ENCODE peak calls at places on chromosomes 7 and 10, in seven cellular contexts. V is H4; I is SK-N-SH; X is NCI-H2081; D is stimulated activated CD8-positive, alpha-beta memory T cell treated with anti-CD3 and anti-CD28 coated beads, Interleukin-7, amount 100 ng/mL, for 1 hour; O is kidney epithelial cell; J is spleen. F is an unnamed sample.
A peak's percentile ranks its signal among the peaks of the same experiment; 100 is the strongest.

GRCh38 chr7:151813445-151813844 is 63.5 kb downstream of the PRKAG2 start:
- DNase-seq in V (no peak), I (no peak), X (no peak), D (no peak), O (no peak), J (no peak), F (peak; percentile 52)

GRCh38 chr10:24900888-24901685 is 51.3 kb downstream of the PRTFDC1 start:
- DNase-seq in V (no peak), I (no peak), X (no peak), D (no peak), O (no peak), J (no peak), F (no peak)

GRCh38 chr7:79090543-79090942 is 362.9 kb downstream of the MAGI2 start:
- DNase-seq in V (peak; percentile 39), I (no peak), X (no peak), D (no peak), O (no peak), J (no peak), F (no peak)

GRCh38 chr10:80454526-80455460 is 683 bp downstream of the TSPAN14 start:
- DNase-seq in V (no peak), I (peak; percentile 79), X (peak; percentile 33), D (no peak), O (no peak), J (peak; percentile 92), F (no peak)

GRCh38 chr10:3887885-3888476 is 103.0 kb upstream of the KLF6 start:
- DNase-seq in V (peak; percentile 28), I (no peak), X (no peak), D (peak; percentile 30), O (peak; percentile 94), J (no peak), F (no peak)

GRCh38 chr7:69109131-69109740 is 489.0 kb upstream of the AUTS2 start:
- DNase-seq in V (no peak), I (no peak), X (no peak), D (no peak), O (no peak), J (no peak), F (no peak)

GRCh38 chr10:83922246-83922860 is 217.0 kb upstream of the GHITM start:
- DNase-seq in V (no peak), I (no peak), X (no peak), D (no peak), O (no peak), J (no peak), F (no peak)

GRCh38 chr10:68271104-68271882 is 39.4 kb upstream of the ATOH7 start:
- DNase-seq in V (peak; percentile 42), I (no peak), X (no peak), D (no peak), O (no peak), J (no peak), F (no peak)

F was measured in chondrocyte.